ENCODE peak calls at places on chromosome 13, in four cellular contexts. C, F, K and I are unnamed samples.

GRCh38 chr13:55439450-55439849 is 1701.3 kb upstream of the PRR20A start:
- DNase-seq in C (no peak), F (no peak), K (no peak), I (no peak)

GRCh38 chr13:112693831-112694497 is 4.1 kb downstream of the ATP11A start:
- DNase-seq in C (no peak), F (no peak), K (no peak), I (no peak)

GRCh38 chr13:113088691-113089020 is 16.9 kb upstream of the F7 start:
- DNase-seq in C (no peak), F (no peak), K (no peak), I (no peak)

GRCh38 chr13:64414381-64414780 is 2815.8 kb downstream of the PCDH9 start:
- DNase-seq in C (no peak), F (no peak), K (no peak), I (no peak)

GRCh38 chr13:45596800-45597484 is 18.6 kb downstream of the ERICH6B start:
- DNase-seq in C (no peak), F (no peak), K (no peak), I (no peak)

GRCh38 chr13:74135306-74136088 is 1.3 kb upstream of the KLF12 start:
- DNase-seq in C (peak), F (no peak), K (peak), I (peak)

GRCh38 chr13:48265217-48265815 is 32.3 kb downstream of the ITM2B start:
- DNase-seq in C (peak), F (no peak), K (no peak), I (no peak)

GRCh38 chr13:51995677-51996551 is 15.3 kb downstream of the ATP7B start:
- DNase-seq in C (no peak), F (no peak), K (peak), I (no peak)

GRCh38 chr13:101621099-101621498 is 168.6 kb downstream of the ITGBL1 start:
- DNase-seq in C (no peak), F (no peak), K (no peak), I (no peak)

GRCh38 chr13:28313579-28313978 is 175.2 kb downstream of the PAN3 start:
- DNase-seq in C (no peak), F (no peak), K (no peak), I (no peak)

GRCh38 chr13:48873598-48873997 is 102.1 kb upstream of the FNDC3A start:
- DNase-seq in C (no peak), F (no peak), K (no peak), I (peak)

GRCh38 chr13:33728271-33729037 is 89.5 kb upstream of the RFC3 start:
- DNase-seq in C (peak), F (no peak), K (no peak), I (no peak)

GRCh38 chr13:100634686-100635085 is 39.9 kb downstream of the TMTC4 start:
- DNase-seq in C (no peak), F (no peak), K (no peak), I (no peak)

GRCh38 chr13:44224433-44225149 is 149.0 kb upstream of the SERP2 start:
- DNase-seq in C (no peak), F (no peak), K (no peak), I (no peak)

GRCh38 chr13:75787249-75787940 is 151.3 kb downstream of the LMO7 start:
- DNase-seq in C (no peak), F (no peak), K (no peak), I (peak)

GRCh38 chr13:74194856-74195255 is 60.7 kb upstream of the KLF12 start:
- DNase-seq in C (no peak), F (no peak), K (no peak), I (no peak)

GRCh38 chr13:26025771-26026170 is 26.0 kb downstream of the SHISA2 start:
- DNase-seq in C (no peak), F (no peak), K (no peak), I (no peak)

GRCh38 chr13:79451500-79451962 is 29.4 kb upstream of the NDFIP2 start:
- DNase-seq in C (peak), F (no peak), K (peak), I (peak)

GRCh38 chr13:41012536-41012935 is 6.6 kb downstream of the ELF1 start:
- DNase-seq in C (no peak), F (no peak), K (no peak), I (no peak)

GRCh38 chr13:71240906-71241305 is 626.1 kb downstream of the DACH1 start:
- DNase-seq in C (no peak), F (no peak), K (no peak), I (no peak)

GRCh38 chr13:85525411-85525810 is 273.8 kb downstream of the SLITRK6 start:
- DNase-seq in C (no peak), F (no peak), K (no peak), I (no peak)

GRCh38 chr13:61136101-61136500 is 279.5 kb downstream of the PCDH20 start:
- DNase-seq in C (no peak), F (no peak), K (no peak), I (no peak)

GRCh38 chr13:24680258-24680920 is at the start of gene ATP12A:
- DNase-seq in C (no peak), F (no peak), K (no peak), I (no peak)

GRCh38 chr13:25267715-25268114 is 19.6 kb downstream of the MTMR6 start:
- DNase-seq in C (no peak), F (no peak), K (no peak), I (peak)

GRCh38 chr13:21124853-21125252 is 51.5 kb downstream of the SKA3 start:
- DNase-seq in C (no peak), F (peak), K (no peak), I (no peak)

GRCh38 chr13:99119686-99120085 is 81.0 kb upstream of the UBAC2 start:
- DNase-seq in C (no peak), F (no peak), K (no peak), I (no peak)

GRCh38 chr13:113901231-113901630 is 37.4 kb upstream of the GAS6 start:
- DNase-seq in C (no peak), F (no peak), K (no peak), I (no peak)

GRCh38 chr13:46315491-46316075 is 71.5 kb downstream of the RUBCNL start:
- DNase-seq in C (no peak), F (no peak), K (no peak), I (no peak)

GRCh38 chr13:21913010-21913409 is 242.1 kb downstream of the FGF9 start:
- DNase-seq in C (no peak), F (no peak), K (no peak), I (no peak)

GRCh38 chr13:99619207-99619606 is 117.9 kb downstream of the TM9SF2 start:
- DNase-seq in C (no peak), F (no peak), K (no peak), I (no peak)

GRCh38 chr13:23598371-23598770 is 28.2 kb downstream of the TNFRSF19 start:
- DNase-seq in C (no peak), F (no peak), K (no peak), I (no peak)

GRCh38 chr13:23609414-23610186 is 39.4 kb downstream of the TNFRSF19 start:
- DNase-seq in C (no peak), F (no peak), K (no peak), I (no peak)

GRCh38 chr13:112229992-112230872 is 145.9 kb upstream of the SPACA7 start:
- DNase-seq in C (no peak), F (no peak), K (no peak), I (no peak)

GRCh38 chr13:83162493-83162892 is 719.8 kb downstream of the SLITRK1 start:
- DNase-seq in C (no peak), F (no peak), K (no peak), I (no peak)

GRCh38 chr13:101915755-101916107 is 463.3 kb downstream of the ITGBL1 start:
- DNase-seq in C (no peak), F (no peak), K (no peak), I (no peak)

GRCh38 chr13:47719164-47719563 is 281.9 kb downstream of the SUCLA2 start:
- DNase-seq in C (no peak), F (no peak), K (no peak), I (no peak)

GRCh38 chr13:113630296-113630695 is 27.7 kb downstream of the ATP4B start:
- DNase-seq in C (no peak), F (no peak), K (no peak), I (no peak)

GRCh38 chr13:66139701-66140100 is 1090.4 kb downstream of the PCDH9 start:
- DNase-seq in C (no peak), F (no peak), K (no peak), I (no peak)

GRCh38 chr13:29892149-29892548 is 41.7 kb upstream of the UBL3 start:
- DNase-seq in C (no peak), F (no peak), K (no peak), I (no peak)
- TF ChIP-seq POLR2AphosphoS2 in C (no peak), F (no peak), K (no peak), I (no peak)

GRCh38 chr13:78376033-78376432 is 227.3 kb downstream of the POU4F1 start:
- DNase-seq in C (no peak), F (no peak), K (no peak), I (no peak)

GRCh38 chr13:78370231-78370630 is 233.1 kb downstream of the POU4F1 start:
- DNase-seq in C (no peak), F (no peak), K (no peak), I (no peak)

GRCh38 chr13:78376822-78377221 is 226.5 kb downstream of the POU4F1 start:
- DNase-seq in C (no peak), F (no peak), K (no peak), I (no peak)

DNA sequence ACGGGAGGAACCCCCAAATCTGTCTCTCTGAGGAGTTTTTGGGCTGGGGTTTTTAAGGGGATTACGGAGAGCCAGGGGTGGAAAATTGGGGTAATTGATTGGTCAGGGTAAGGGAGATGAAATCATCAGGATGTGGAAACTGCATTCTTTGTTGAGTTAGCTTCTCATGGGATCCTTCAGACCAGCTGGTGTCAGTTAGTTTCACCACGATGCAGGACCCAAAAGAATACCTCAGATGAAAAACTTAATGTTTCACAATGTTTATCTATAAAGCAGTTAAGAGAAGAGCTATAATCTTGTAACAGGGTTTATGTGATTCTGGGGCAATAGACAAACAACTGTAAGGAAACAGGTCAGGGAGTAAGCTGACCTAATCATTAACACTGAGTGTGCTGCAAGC is 230.8 kb downstream of the POU4F1 start:
- DNase-seq in C (no peak), F (no peak), K (no peak), I (no peak)
- TF ChIP-seq POLR2AphosphoS2 in C (no peak), F (no peak), K (no peak), I (no peak)

GRCh38 chr13:109496216-109496615 is 290.2 kb downstream of the IRS2 start:
- DNase-seq in C (no peak), F (no peak), K (no peak), I (no peak)
- TF ChIP-seq POLR2AphosphoS2 in C (no peak), F (no peak), K (no peak), I (no peak)

GRCh38 chr13:27203186-27203585 is 31.6 kb upstream of the USP12 start:
- DNase-seq in C (no peak), F (no peak), K (no peak), I (no peak)
- TF ChIP-seq POLR2AphosphoS2 in C (no peak), F (no peak), K (no peak), I (no peak)

DNA sequence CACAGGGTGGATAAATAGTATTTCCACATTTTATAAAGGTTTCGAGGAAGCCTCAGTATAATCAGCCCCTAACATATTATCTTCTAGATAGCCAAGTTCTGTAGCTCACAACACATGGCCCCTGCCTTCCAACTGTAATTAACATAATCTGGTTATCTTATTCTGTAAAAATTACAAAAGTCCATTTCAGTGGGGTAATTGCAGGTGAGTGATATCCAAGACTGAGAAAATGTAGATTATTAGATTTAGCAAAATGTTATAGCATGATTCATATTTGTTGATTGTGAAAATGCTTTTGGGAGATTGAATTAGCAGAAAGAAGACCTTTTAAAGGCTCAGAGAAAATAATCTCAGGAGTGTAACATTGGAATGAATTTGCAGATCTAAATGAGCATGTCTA is 168.3 kb upstream of the GPC6 start:
- DNase-seq in C (no peak), F (no peak), K (no peak), I (no peak)
- TF ChIP-seq POLR2AphosphoS2 in C (no peak), F (no peak), K (no peak), I (no peak)

GRCh38 chr13:76836311-76836710 is 49.9 kb downstream of the KCTD12 start:
- DNase-seq in C (no peak), F (no peak), K (no peak), I (no peak)
- TF ChIP-seq POLR2AphosphoS2 in C (no peak), F (no peak), K (no peak), I (no peak)

DNA sequence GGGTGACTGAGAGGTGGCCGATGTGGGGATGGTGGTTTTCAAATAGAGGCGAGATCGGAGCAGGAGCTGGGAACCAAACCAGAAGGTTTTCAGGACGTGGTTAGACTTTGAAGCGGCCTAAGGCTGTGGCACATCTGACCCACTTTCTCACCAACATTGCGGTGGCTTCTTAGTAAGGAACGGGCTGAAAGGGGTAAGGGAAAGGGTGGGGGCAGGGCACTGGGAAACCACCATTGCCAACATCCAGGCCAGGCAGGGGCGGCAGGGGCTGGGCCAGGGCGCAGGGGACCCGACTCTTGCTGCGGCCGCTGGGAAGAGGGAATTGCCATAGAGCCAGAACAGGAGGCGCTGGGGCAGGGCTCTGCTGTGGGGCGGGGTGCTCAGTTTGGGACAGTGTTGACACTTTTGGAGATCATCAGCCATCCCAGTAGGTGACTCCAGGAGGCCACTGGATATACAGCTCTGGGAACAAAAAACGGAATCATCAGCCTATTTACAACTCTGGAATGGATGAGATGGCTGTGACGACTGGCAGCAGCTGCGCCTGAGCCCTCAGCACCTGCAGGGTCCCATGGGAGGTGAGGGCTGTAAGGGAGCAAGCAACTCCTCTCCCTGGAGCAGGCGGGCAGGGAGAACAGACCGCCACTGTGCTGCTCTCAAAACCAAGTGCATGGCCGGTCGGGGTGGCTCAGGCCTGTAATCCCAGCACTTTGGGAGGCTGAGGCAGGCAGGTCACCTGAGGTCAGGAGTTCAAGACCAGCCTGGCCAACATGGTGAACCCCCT is 52.2 kb downstream of the IRS2 start:
- DNase-seq in C (no peak), F (no peak), K (no peak), I (no peak)
- TF ChIP-seq POLR2AphosphoS2 in C (no peak), F (no peak), K (no peak), I (no peak)